ENCODE peak calls at places on chromosome 16, in eight cellular contexts. One of them, this sample, is unnamed.

GRCh38 chr16:74695450-74696422 is 4.9 kb downstream of the MLKL start:
- DNase-seq in upper lobe of right lung: peak; percentile 81
- DNase-seq in body of pancreas: peak; percentile 81
- DNase-seq in BE2C: peak; percentile 87
- DNase-seq in CD8-positive, alpha-beta T cell: peak; percentile 57
- DNase-seq in mucosa of descending colon: peak; percentile 79
- DNase-seq in tibial artery: peak; percentile 89
- DNase-seq in hepatocyte: peak; percentile 86
- DNase-seq in this sample: peak; percentile 87

GRCh38 chr16:57685633-57686032 is 9.0 kb upstream of the DRC7 start:
- DNase-seq in tibial artery: no peak
- DNase-seq in BE2C: no peak
- DNase-seq in upper lobe of right lung: no peak
- DNase-seq in hepatocyte: no peak
- DNase-seq in body of pancreas: no peak
- DNase-seq in CD8-positive, alpha-beta T cell: no peak
- DNase-seq in mucosa of descending colon: no peak
- DNase-seq in this sample: peak; percentile 52

GRCh38 chr16:74896389-74897370 is 88.2 kb downstream of the WDR59 start:
- DNase-seq in body of pancreas: no peak
- DNase-seq in upper lobe of right lung: no peak
- DNase-seq in BE2C: no peak
- DNase-seq in CD8-positive, alpha-beta T cell: no peak
- DNase-seq in mucosa of descending colon: no peak
- DNase-seq in hepatocyte: no peak
- DNase-seq in tibial artery: no peak
- DNase-seq in this sample: no peak

GRCh38 chr16:57185446-57185944 is 344 bp downstream of the PSME3IP1 start:
- DNase-seq in body of pancreas: peak; percentile 62
- DNase-seq in tibial artery: peak; percentile 75
- DNase-seq in upper lobe of right lung: no peak
- DNase-seq in hepatocyte: peak; percentile 67
- DNase-seq in mucosa of descending colon: peak; percentile 77
- DNase-seq in BE2C: peak; percentile 62
- DNase-seq in CD8-positive, alpha-beta T cell: no peak
- DNase-seq in this sample: peak; percentile 80

GRCh38 chr16:54361813-54362212 is 75.2 kb upstream of the IRX3 start:
- DNase-seq in hepatocyte: no peak
- DNase-seq in upper lobe of right lung: no peak
- DNase-seq in BE2C: no peak
- DNase-seq in tibial artery: no peak
- DNase-seq in mucosa of descending colon: no peak
- DNase-seq in CD8-positive, alpha-beta T cell: no peak
- DNase-seq in body of pancreas: no peak
- DNase-seq in this sample: no peak

GRCh38 chr16:56211471-56211944 is 20.2 kb downstream of the GNAO1 start:
- DNase-seq in mucosa of descending colon: no peak
- DNase-seq in hepatocyte: no peak
- DNase-seq in tibial artery: no peak
- DNase-seq in BE2C: no peak
- DNase-seq in body of pancreas: no peak
- DNase-seq in upper lobe of right lung: no peak
- DNase-seq in CD8-positive, alpha-beta T cell: no peak
- DNase-seq in this sample: no peak

GRCh38 chr16:87628940-87629339 is 26.6 kb downstream of the JPH3 start:
- DNase-seq in mucosa of descending colon: no peak
- DNase-seq in CD8-positive, alpha-beta T cell: no peak
- DNase-seq in tibial artery: no peak
- DNase-seq in body of pancreas: no peak
- DNase-seq in hepatocyte: no peak
- DNase-seq in upper lobe of right lung: no peak
- DNase-seq in BE2C: no peak
- DNase-seq in this sample: no peak

GRCh38 chr16:21713549-21714368 is 50.0 kb downstream of the OTOA start:
- DNase-seq in BE2C: no peak
- DNase-seq in tibial artery: no peak
- DNase-seq in hepatocyte: no peak
- DNase-seq in mucosa of descending colon: no peak
- DNase-seq in body of pancreas: no peak
- DNase-seq in upper lobe of right lung: no peak
- DNase-seq in CD8-positive, alpha-beta T cell: no peak
- DNase-seq in this sample: no peak

GRCh38 chr16:2692251-2692947 is 10.1 kb downstream of the KCTD5 start:
- DNase-seq in BE2C: no peak
- DNase-seq in CD8-positive, alpha-beta T cell: no peak
- DNase-seq in hepatocyte: no peak
- DNase-seq in upper lobe of right lung: no peak
- DNase-seq in mucosa of descending colon: peak; percentile 21
- DNase-seq in body of pancreas: no peak
- DNase-seq in tibial artery: no peak
- DNase-seq in this sample: no peak

GRCh38 chr16:49281843-49282642 is 405 bp upstream of the CBLN1 start:
- DNase-seq in CD8-positive, alpha-beta T cell: no peak
- DNase-seq in tibial artery: peak; percentile 68
- DNase-seq in mucosa of descending colon: peak; percentile 91
- DNase-seq in body of pancreas: peak; percentile 92
- DNase-seq in BE2C: peak; percentile 97
- DNase-seq in upper lobe of right lung: peak; percentile 94
- DNase-seq in hepatocyte: peak; percentile 95
- DNase-seq in this sample: no peak

GRCh38 chr16:15765880-15766279 is 90.9 kb downstream of the MYH11 start:
- DNase-seq in tibial artery: no peak
- DNase-seq in hepatocyte: peak; percentile 56
- DNase-seq in CD8-positive, alpha-beta T cell: peak; percentile 9
- DNase-seq in mucosa of descending colon: no peak
- DNase-seq in BE2C: peak; percentile 79
- DNase-seq in body of pancreas: peak; percentile 22
- DNase-seq in upper lobe of right lung: no peak
- DNase-seq in this sample: no peak

GRCh38 chr16:58187092-58187491 is 10.8 kb downstream of the CSNK2A2 start:
- DNase-seq in body of pancreas: no peak
- DNase-seq in CD8-positive, alpha-beta T cell: no peak
- DNase-seq in upper lobe of right lung: no peak
- DNase-seq in hepatocyte: no peak
- DNase-seq in BE2C: no peak
- DNase-seq in tibial artery: no peak
- DNase-seq in mucosa of descending colon: no peak
- DNase-seq in this sample: no peak

GRCh38 chr16:83308414-83308813 is 499.4 kb upstream of the HSBP1 start:
- DNase-seq in CD8-positive, alpha-beta T cell: no peak
- DNase-seq in body of pancreas: no peak
- DNase-seq in mucosa of descending colon: no peak
- DNase-seq in BE2C: no peak
- DNase-seq in upper lobe of right lung: no peak
- DNase-seq in tibial artery: no peak
- DNase-seq in hepatocyte: no peak
- DNase-seq in this sample: no peak

GRCh38 chr16:57263585-57264351 is 18.7 kb downstream of the ARL2BP start:
- DNase-seq in CD8-positive, alpha-beta T cell: no peak
- DNase-seq in tibial artery: peak; percentile 54
- DNase-seq in hepatocyte: no peak
- DNase-seq in upper lobe of right lung: peak; percentile 59
- DNase-seq in mucosa of descending colon: no peak
- DNase-seq in BE2C: no peak
- DNase-seq in body of pancreas: no peak
- DNase-seq in this sample: no peak

GRCh38 chr16:14559809-14560227 is 70.2 kb downstream of the PARN start:
- DNase-seq in hepatocyte: no peak
- DNase-seq in tibial artery: peak; percentile 69
- DNase-seq in mucosa of descending colon: no peak
- DNase-seq in CD8-positive, alpha-beta T cell: no peak
- DNase-seq in upper lobe of right lung: peak; percentile 79
- DNase-seq in BE2C: no peak
- DNase-seq in body of pancreas: peak; percentile 35
- DNase-seq in this sample: no peak

GRCh38 chr16:56869513-56870270 is 4.7 kb downstream of the SLC12A3 start:
- DNase-seq in BE2C: no peak
- DNase-seq in CD8-positive, alpha-beta T cell: no peak
- DNase-seq in mucosa of descending colon: no peak
- DNase-seq in body of pancreas: no peak
- DNase-seq in tibial artery: no peak
- DNase-seq in hepatocyte: no peak
- DNase-seq in upper lobe of right lung: no peak
- DNase-seq in this sample: no peak

GRCh38 chr16:13041646-13042045 is 140.2 kb downstream of the SHISA9 start:
- DNase-seq in upper lobe of right lung: no peak
- DNase-seq in CD8-positive, alpha-beta T cell: no peak
- DNase-seq in tibial artery: no peak
- DNase-seq in hepatocyte: no peak
- DNase-seq in BE2C: no peak
- DNase-seq in body of pancreas: no peak
- DNase-seq in mucosa of descending colon: no peak
- DNase-seq in this sample: no peak

GRCh38 chr16:62021295-62021694 is 14.9 kb downstream of the CDH8 start:
- DNase-seq in body of pancreas: no peak
- DNase-seq in tibial artery: no peak
- DNase-seq in BE2C: no peak
- DNase-seq in hepatocyte: no peak
- DNase-seq in upper lobe of right lung: no peak
- DNase-seq in mucosa of descending colon: no peak
- DNase-seq in CD8-positive, alpha-beta T cell: no peak
- DNase-seq in this sample: no peak

GRCh38 chr16:65771707-65772106 is 594.8 kb upstream of the CDH5 start:
- DNase-seq in mucosa of descending colon: no peak
- DNase-seq in body of pancreas: no peak
- DNase-seq in upper lobe of right lung: no peak
- DNase-seq in BE2C: no peak
- DNase-seq in hepatocyte: no peak
- DNase-seq in CD8-positive, alpha-beta T cell: no peak
- DNase-seq in tibial artery: no peak
- DNase-seq in this sample: no peak

GRCh38 chr16:81787659-81788058 is 8.6 kb downstream of the PLCG2 start:
- DNase-seq in mucosa of descending colon: no peak
- DNase-seq in hepatocyte: no peak
- DNase-seq in body of pancreas: no peak
- DNase-seq in BE2C: no peak
- DNase-seq in tibial artery: no peak
- DNase-seq in upper lobe of right lung: no peak
- DNase-seq in CD8-positive, alpha-beta T cell: no peak
- DNase-seq in this sample: no peak
- H3K4me1 ChIP-seq in mucosa of descending colon: no peaks in the 10 kb centered on the region
- H3K4me1 ChIP-seq in hepatocyte: peaks cover 8% of the 10 kb centered on the region
- H3K4me1 ChIP-seq in body of pancreas: peaks cover 7% of the 10 kb centered on the region
- H3K4me1 ChIP-seq in BE2C: no peaks in the 10 kb centered on the region
- H3K4me1 ChIP-seq in tibial artery: no peaks in the 10 kb centered on the region
- H3K4me1 ChIP-seq in upper lobe of right lung: peaks cover 13% of the 10 kb centered on the region
- H3K4me1 ChIP-seq in CD8-positive, alpha-beta T cell: no peaks in the 10 kb centered on the region
- H3K4me1 ChIP-seq in this sample: peaks cover 10% of the 10 kb centered on the region

DNA sequence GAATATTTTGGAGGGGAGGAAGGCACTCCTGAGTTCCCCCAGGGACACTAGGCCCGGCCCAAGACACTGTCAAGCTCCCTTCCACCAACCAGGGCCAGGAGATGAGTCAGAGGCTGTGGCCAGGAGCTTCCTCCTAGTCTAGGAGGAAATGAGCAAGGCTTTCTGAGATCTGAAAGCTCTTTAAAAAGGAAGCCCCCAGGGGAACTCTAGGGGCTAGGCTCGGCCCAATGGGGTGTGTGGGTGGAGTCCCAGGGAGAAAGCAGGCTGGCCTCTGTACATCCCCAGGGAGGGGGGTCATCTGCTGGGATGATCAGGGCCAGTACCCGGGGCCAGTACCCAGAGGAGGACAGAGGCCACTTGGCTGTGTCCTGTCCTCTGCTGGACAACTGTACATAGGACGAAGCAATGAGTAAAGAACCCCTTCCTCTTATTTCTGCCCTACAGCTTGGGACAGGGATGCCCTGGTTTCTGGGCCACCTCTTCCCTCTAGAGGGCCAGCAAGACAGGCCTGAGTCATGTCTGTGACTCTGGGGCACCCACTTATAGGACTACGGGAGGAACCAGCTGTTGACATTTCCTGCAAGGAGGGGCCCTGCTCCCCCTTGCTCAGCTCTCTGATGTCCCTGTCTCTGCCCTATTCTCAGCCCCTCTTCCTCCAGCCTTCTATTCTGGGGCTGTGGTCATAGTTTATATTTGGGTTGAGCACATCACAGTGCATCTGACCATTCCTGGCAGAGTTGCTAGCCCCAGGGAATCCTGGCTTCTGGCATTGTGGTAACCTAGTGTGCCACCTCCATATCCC is 2.7 kb downstream of the FHOD1 start:
- DNase-seq in mucosa of descending colon: peak; percentile 89
- DNase-seq in BE2C: peak; percentile 46
- DNase-seq in upper lobe of right lung: peak; percentile 86
- DNase-seq in body of pancreas: no peak
- DNase-seq in tibial artery: peak; percentile 86
- DNase-seq in CD8-positive, alpha-beta T cell: peak; percentile 74
- DNase-seq in hepatocyte: peak; percentile 55
- DNase-seq in this sample: peak; percentile 85
- H3K4me1 ChIP-seq in mucosa of descending colon: peaks cover 71% of the 10 kb centered on the region
- H3K4me1 ChIP-seq in BE2C: peaks cover 21% of the 10 kb centered on the region
- H3K4me1 ChIP-seq in upper lobe of right lung: peaks cover 73% of the 10 kb centered on the region
- H3K4me1 ChIP-seq in body of pancreas: peaks cover 68% of the 10 kb centered on the region
- H3K4me1 ChIP-seq in tibial artery: peaks cover 54% of the 10 kb centered on the region
- H3K4me1 ChIP-seq in CD8-positive, alpha-beta T cell: peaks cover 42% of the 10 kb centered on the region
- H3K4me1 ChIP-seq in hepatocyte: peaks cover 38% of the 10 kb centered on the region
- H3K4me1 ChIP-seq in this sample: peaks cover 93% of the 10 kb centered on the region

DNA sequence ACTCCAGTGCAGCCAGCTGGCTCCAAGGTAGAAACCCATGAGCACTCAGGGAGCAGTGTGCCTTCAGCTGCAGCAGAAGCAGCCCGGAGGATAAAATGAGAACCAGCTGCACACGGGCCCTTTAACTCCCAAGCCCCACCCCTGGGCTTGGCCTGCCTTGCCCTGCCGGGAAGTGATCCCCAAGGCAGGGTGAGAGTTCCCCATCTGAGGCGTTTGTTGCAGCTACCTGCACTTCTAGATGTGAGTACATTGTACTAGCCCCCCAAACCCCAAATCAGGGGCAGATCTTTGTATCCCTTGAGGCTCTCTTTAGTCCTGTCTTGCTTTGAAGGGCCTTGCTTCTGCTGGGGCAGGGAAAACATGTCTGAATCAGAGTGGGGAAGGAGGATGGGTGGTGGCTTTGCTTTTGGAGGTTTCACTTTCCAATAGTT is at the start of gene MVP:
- DNase-seq in upper lobe of right lung: peak; percentile 86
- DNase-seq in CD8-positive, alpha-beta T cell: peak; percentile 37
- DNase-seq in BE2C: peak; percentile 43
- DNase-seq in tibial artery: peak; percentile 83
- DNase-seq in hepatocyte: peak; percentile 86
- DNase-seq in body of pancreas: peak; percentile 76
- DNase-seq in mucosa of descending colon: peak; percentile 88
- DNase-seq in this sample: peak; percentile 78
- H3K4me1 ChIP-seq in upper lobe of right lung: peaks cover 62% of the 10 kb centered on the region
- H3K4me1 ChIP-seq in CD8-positive, alpha-beta T cell: peaks cover 76% of the 10 kb centered on the region
- H3K4me1 ChIP-seq in BE2C: no peaks in the 10 kb centered on the region
- H3K4me1 ChIP-seq in tibial artery: peaks cover 50% of the 10 kb centered on the region
- H3K4me1 ChIP-seq in hepatocyte: peaks cover 52% of the 10 kb centered on the region
- H3K4me1 ChIP-seq in body of pancreas: peaks cover 82% of the 10 kb centered on the region
- H3K4me1 ChIP-seq in mucosa of descending colon: peaks cover 73% of the 10 kb centered on the region
- H3K4me1 ChIP-seq in this sample: peaks cover 80% of the 10 kb centered on the region

DNA sequence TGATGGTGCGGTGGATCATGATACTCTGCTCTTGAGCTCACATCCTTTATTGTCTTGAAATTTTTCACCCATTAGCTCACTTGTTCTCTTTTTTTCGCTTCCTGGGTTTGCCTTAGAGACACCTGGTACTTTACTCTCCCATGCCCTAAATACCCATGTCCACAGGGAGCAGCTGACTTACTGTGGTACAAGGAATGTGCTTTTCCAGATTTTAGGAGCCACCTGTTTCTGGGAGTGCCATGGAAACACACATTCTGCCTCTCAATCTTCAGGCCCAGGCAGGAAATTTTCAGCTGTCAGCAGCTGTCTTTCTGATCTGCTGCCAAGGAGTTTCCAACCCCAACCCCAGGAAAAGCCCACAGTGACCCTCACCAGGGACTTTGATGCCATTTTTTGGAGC is 18.9 kb downstream of the RBFOX1 start:
- DNase-seq in upper lobe of right lung: no peak
- DNase-seq in CD8-positive, alpha-beta T cell: no peak
- DNase-seq in mucosa of descending colon: no peak
- DNase-seq in BE2C: no peak
- DNase-seq in tibial artery: no peak
- DNase-seq in body of pancreas: no peak
- DNase-seq in hepatocyte: no peak
- DNase-seq in this sample: no peak
- H3K4me1 ChIP-seq in upper lobe of right lung: no peaks in the 10 kb centered on the region
- H3K4me1 ChIP-seq in CD8-positive, alpha-beta T cell: no peaks in the 10 kb centered on the region
- H3K4me1 ChIP-seq in mucosa of descending colon: no peaks in the 10 kb centered on the region
- H3K4me1 ChIP-seq in BE2C: no peaks in the 10 kb centered on the region
- H3K4me1 ChIP-seq in tibial artery: no peaks in the 10 kb centered on the region
- H3K4me1 ChIP-seq in body of pancreas: no peaks in the 10 kb centered on the region
- H3K4me1 ChIP-seq in hepatocyte: no peaks in the 10 kb centered on the region
- H3K4me1 ChIP-seq in this sample: no peaks in the 10 kb centered on the region

This sample was measured in suprapubic skin.